ENCODE peak calls at places on chromosomes 5 and 9, in seven cellular contexts. One of them, this sample, is unnamed.
A peak's percentile ranks its signal among the peaks of the same experiment; 100 is the strongest.

GRCh38 chr5:135223891-135224625 is 175.0 kb downstream of the MACROH2A1 start:
- DNase-seq in pancreas: no peak
- DNase-seq in neuronal stem cell: no peak
- DNase-seq in lower leg skin: peak; percentile 39
- DNase-seq in right atrium auricular region: peak; percentile 53
- DNase-seq in mucosa of descending colon: no peak
- DNase-seq in GM23338: no peak
- DNase-seq in this sample: no peak

GRCh38 chr9:122125891-122126331 is 32.8 kb upstream of the TTLL11 start:
- DNase-seq in right atrium auricular region: no peak
- DNase-seq in lower leg skin: no peak
- DNase-seq in neuronal stem cell: no peak
- DNase-seq in GM23338: no peak
- DNase-seq in pancreas: no peak
- DNase-seq in mucosa of descending colon: no peak
- DNase-seq in this sample: no peak

GRCh38 chr9:89507626-89508025 is 9.7 kb upstream of the SEMA4D start:
- DNase-seq in mucosa of descending colon: no peak
- DNase-seq in right atrium auricular region: no peak
- DNase-seq in pancreas: no peak
- DNase-seq in GM23338: no peak
- DNase-seq in lower leg skin: peak; percentile 18
- DNase-seq in neuronal stem cell: no peak
- DNase-seq in this sample: no peak

GRCh38 chr9:38087934-38088925 is 19.2 kb upstream of the SHB start:
- DNase-seq in mucosa of descending colon: peak; percentile 86
- DNase-seq in pancreas: peak; percentile 62
- DNase-seq in GM23338: peak; percentile 72
- DNase-seq in right atrium auricular region: peak; percentile 77
- DNase-seq in neuronal stem cell: peak; percentile 63
- DNase-seq in lower leg skin: peak; percentile 96
- DNase-seq in this sample: peak; percentile 84

GRCh38 chr9:108565651-108566378 is 290.0 kb downstream of the ACTL7B start:
- DNase-seq in GM23338: peak; percentile 94
- DNase-seq in lower leg skin: no peak
- DNase-seq in right atrium auricular region: no peak
- DNase-seq in pancreas: peak; percentile 44
- DNase-seq in mucosa of descending colon: peak; percentile 80
- DNase-seq in neuronal stem cell: peak; percentile 75
- DNase-seq in this sample: no peak

GRCh38 chr5:103005276-103005675 is 114.7 kb downstream of the GIN1 start:
- DNase-seq in right atrium auricular region: no peak
- DNase-seq in neuronal stem cell: no peak
- DNase-seq in mucosa of descending colon: no peak
- DNase-seq in GM23338: no peak
- DNase-seq in lower leg skin: no peak
- DNase-seq in pancreas: no peak
- DNase-seq in this sample: no peak

GRCh38 chr5:147874910-147875367 is 3.6 kb upstream of the SCGB3A2 start:
- DNase-seq in lower leg skin: no peak
- DNase-seq in pancreas: no peak
- DNase-seq in neuronal stem cell: no peak
- DNase-seq in mucosa of descending colon: no peak
- DNase-seq in GM23338: peak; percentile 90
- DNase-seq in right atrium auricular region: no peak
- DNase-seq in this sample: no peak

GRCh38 chr9:36960575-36960955 is 73.5 kb downstream of the PAX5 start:
- DNase-seq in GM23338: no peak
- DNase-seq in pancreas: no peak
- DNase-seq in neuronal stem cell: no peak
- DNase-seq in lower leg skin: peak; percentile 37
- DNase-seq in right atrium auricular region: no peak
- DNase-seq in mucosa of descending colon: no peak
- DNase-seq in this sample: no peak

GRCh38 chr5:33857037-33857436 is 34.8 kb downstream of the ADAMTS12 start:
- DNase-seq in pancreas: no peak
- DNase-seq in neuronal stem cell: no peak
- DNase-seq in right atrium auricular region: no peak
- DNase-seq in mucosa of descending colon: no peak
- DNase-seq in GM23338: no peak
- DNase-seq in lower leg skin: no peak
- DNase-seq in this sample: no peak

GRCh38 chr5:66519626-66520025 is 76.6 kb upstream of the MAST4 start:
- DNase-seq in lower leg skin: no peak
- DNase-seq in neuronal stem cell: no peak
- DNase-seq in right atrium auricular region: no peak
- DNase-seq in GM23338: no peak
- DNase-seq in mucosa of descending colon: no peak
- DNase-seq in pancreas: no peak
- DNase-seq in this sample: no peak

GRCh38 chr5:1737790-1738405 is 61.7 kb downstream of the MRPL36 start:
- DNase-seq in lower leg skin: peak; percentile 40
- DNase-seq in mucosa of descending colon: peak; percentile 49
- DNase-seq in right atrium auricular region: peak; percentile 11
- DNase-seq in GM23338: peak; percentile 63
- DNase-seq in pancreas: no peak
- DNase-seq in neuronal stem cell: no peak
- DNase-seq in this sample: no peak

GRCh38 chr9:70594546-70594945 is 180.1 kb upstream of the KLF9 start:
- DNase-seq in mucosa of descending colon: no peak
- DNase-seq in lower leg skin: no peak
- DNase-seq in neuronal stem cell: no peak
- DNase-seq in right atrium auricular region: no peak
- DNase-seq in pancreas: no peak
- DNase-seq in GM23338: no peak
- DNase-seq in this sample: no peak

GRCh38 chr9:68967800-68968199 is 46.1 kb downstream of the PRKACG start:
- DNase-seq in lower leg skin: no peak
- DNase-seq in pancreas: no peak
- DNase-seq in neuronal stem cell: no peak
- DNase-seq in mucosa of descending colon: no peak
- DNase-seq in GM23338: no peak
- DNase-seq in right atrium auricular region: no peak
- DNase-seq in this sample: no peak

GRCh38 chr5:134794819-134795218 is 36.2 kb downstream of the DDX46 start:
- DNase-seq in pancreas: no peak
- DNase-seq in right atrium auricular region: no peak
- DNase-seq in neuronal stem cell: no peak
- DNase-seq in lower leg skin: no peak
- DNase-seq in mucosa of descending colon: no peak
- DNase-seq in GM23338: no peak
- DNase-seq in this sample: no peak

GRCh38 chr5:133838286-133838685 is 130.1 kb downstream of the C5orf15 start:
- DNase-seq in pancreas: no peak
- DNase-seq in GM23338: no peak
- DNase-seq in mucosa of descending colon: no peak
- DNase-seq in lower leg skin: peak; percentile 57
- DNase-seq in neuronal stem cell: no peak
- DNase-seq in right atrium auricular region: no peak
- DNase-seq in this sample: no peak

GRCh38 chr5:69252437-69252836 is 17.8 kb downstream of the CDK7 start:
- DNase-seq in pancreas: no peak
- DNase-seq in lower leg skin: no peak
- DNase-seq in right atrium auricular region: no peak
- DNase-seq in neuronal stem cell: no peak
- DNase-seq in mucosa of descending colon: no peak
- DNase-seq in GM23338: no peak
- DNase-seq in this sample: no peak

GRCh38 chr9:98986866-98987653 is 43.4 kb downstream of the COL15A1 start:
- DNase-seq in lower leg skin: peak; percentile 57
- DNase-seq in right atrium auricular region: peak; percentile 64
- DNase-seq in GM23338: no peak
- DNase-seq in pancreas: no peak
- DNase-seq in mucosa of descending colon: no peak
- DNase-seq in neuronal stem cell: no peak
- DNase-seq in this sample: no peak

GRCh38 chr5:91164424-91164823 is 218.7 kb downstream of the ARRDC3 start:
- DNase-seq in pancreas: no peak
- DNase-seq in GM23338: no peak
- DNase-seq in neuronal stem cell: no peak
- DNase-seq in mucosa of descending colon: no peak
- DNase-seq in right atrium auricular region: no peak
- DNase-seq in lower leg skin: no peak
- DNase-seq in this sample: no peak

GRCh38 chr5:157271740-157272271 is 5.9 kb downstream of the CYFIP2 start:
- DNase-seq in GM23338: no peak
- DNase-seq in pancreas: no peak
- DNase-seq in neuronal stem cell: no peak
- DNase-seq in lower leg skin: no peak
- DNase-seq in mucosa of descending colon: peak; percentile 55
- DNase-seq in right atrium auricular region: no peak
- DNase-seq in this sample: peak; percentile 64

GRCh38 chr5:12985142-12985541 is 959.3 kb downstream of the DNAH5 start:
- DNase-seq in GM23338: no peak
- DNase-seq in neuronal stem cell: no peak
- DNase-seq in lower leg skin: no peak
- DNase-seq in right atrium auricular region: no peak
- DNase-seq in pancreas: no peak
- DNase-seq in mucosa of descending colon: no peak
- DNase-seq in this sample: no peak

GRCh38 chr5:19837536-19838179 is 150.3 kb downstream of the CDH18 start:
- DNase-seq in lower leg skin: no peak
- DNase-seq in right atrium auricular region: no peak
- DNase-seq in neuronal stem cell: no peak
- DNase-seq in pancreas: no peak
- DNase-seq in GM23338: no peak
- DNase-seq in mucosa of descending colon: no peak
- DNase-seq in this sample: no peak

GRCh38 chr9:88106492-88106891 is 31.8 kb downstream of the SPATA31C2 start:
- DNase-seq in pancreas: peak; percentile 29
- DNase-seq in mucosa of descending colon: peak; percentile 77
- DNase-seq in lower leg skin: no peak
- DNase-seq in neuronal stem cell: no peak
- DNase-seq in right atrium auricular region: no peak
- DNase-seq in GM23338: peak; percentile 53
- DNase-seq in this sample: no peak

GRCh38 chr9:715310-715709 is 126.2 kb upstream of the DMRT1 start:
- DNase-seq in lower leg skin: no peak
- DNase-seq in mucosa of descending colon: no peak
- DNase-seq in GM23338: no peak
- DNase-seq in right atrium auricular region: no peak
- DNase-seq in pancreas: no peak
- DNase-seq in neuronal stem cell: no peak
- DNase-seq in this sample: no peak

GRCh38 chr9:126470251-126470993 is 143.3 kb upstream of the LMX1B start:
- DNase-seq in pancreas: no peak
- DNase-seq in neuronal stem cell: no peak
- DNase-seq in GM23338: no peak
- DNase-seq in lower leg skin: no peak
- DNase-seq in mucosa of descending colon: no peak
- DNase-seq in right atrium auricular region: no peak
- DNase-seq in this sample: no peak

DNA sequence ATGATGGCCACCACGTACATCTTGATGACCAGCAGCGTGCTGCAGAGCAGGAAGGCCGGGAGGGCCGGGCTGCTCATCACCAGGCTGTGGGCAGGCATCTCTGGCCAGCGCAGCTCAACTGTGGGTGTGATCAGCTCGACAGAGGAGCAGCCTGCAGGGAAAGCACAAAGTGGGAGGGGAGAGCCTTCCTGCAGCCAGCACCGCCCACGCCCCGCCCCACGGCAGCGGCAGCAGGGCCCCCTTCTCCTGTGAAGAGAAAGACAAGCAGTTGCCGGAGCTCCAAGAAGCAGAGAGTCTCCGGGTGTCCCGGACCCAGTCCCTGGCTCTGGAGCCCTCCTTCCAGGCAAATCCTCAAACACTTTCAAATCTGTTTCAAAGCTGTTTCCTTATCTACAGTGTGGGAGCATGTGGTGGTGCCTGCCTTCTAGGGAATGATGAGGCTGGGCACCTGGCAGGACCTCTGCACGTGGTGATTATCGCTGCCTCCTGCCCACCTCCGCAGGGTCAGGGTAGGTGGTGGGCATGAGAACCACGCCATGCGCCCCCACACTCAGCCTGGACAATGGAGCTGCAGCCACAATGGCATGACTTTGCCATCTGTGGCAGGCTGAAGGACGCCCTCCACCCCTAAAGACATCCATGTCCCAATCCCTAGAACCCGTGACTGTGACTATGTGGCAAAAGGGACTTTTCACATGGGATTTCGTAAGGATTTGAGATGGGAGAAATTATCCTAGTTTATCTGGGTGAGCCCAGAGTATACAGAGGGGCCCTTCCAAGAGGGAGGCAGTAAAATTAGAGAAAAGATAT is at the start of gene PTGES:
- DNase-seq in pancreas: peak; percentile 42
- DNase-seq in neuronal stem cell: peak; percentile 58
- DNase-seq in right atrium auricular region: peak; percentile 83
- DNase-seq in GM23338: peak; percentile 61
- DNase-seq in lower leg skin: peak; percentile 96
- DNase-seq in mucosa of descending colon: peak; percentile 70
- DNase-seq in this sample: peak; percentile 49
- H3K4me3 ChIP-seq in pancreas: peak within 1 kb of the TSS; percentile 7
- H3K4me3 ChIP-seq in neuronal stem cell: peak within 1 kb of the TSS; percentile 41
- H3K4me3 ChIP-seq in right atrium auricular region: peak within 1 kb of the TSS; percentile 40
- H3K4me3 ChIP-seq in GM23338: peak within 1 kb of the TSS; percentile 26
- H3K4me3 ChIP-seq in lower leg skin: peak within 1 kb of the TSS; percentile 24
- H3K4me3 ChIP-seq in mucosa of descending colon: no peak within 1 kb of the TSS
- H3K4me3 ChIP-seq in this sample: no peak within 1 kb of the TSS

DNA sequence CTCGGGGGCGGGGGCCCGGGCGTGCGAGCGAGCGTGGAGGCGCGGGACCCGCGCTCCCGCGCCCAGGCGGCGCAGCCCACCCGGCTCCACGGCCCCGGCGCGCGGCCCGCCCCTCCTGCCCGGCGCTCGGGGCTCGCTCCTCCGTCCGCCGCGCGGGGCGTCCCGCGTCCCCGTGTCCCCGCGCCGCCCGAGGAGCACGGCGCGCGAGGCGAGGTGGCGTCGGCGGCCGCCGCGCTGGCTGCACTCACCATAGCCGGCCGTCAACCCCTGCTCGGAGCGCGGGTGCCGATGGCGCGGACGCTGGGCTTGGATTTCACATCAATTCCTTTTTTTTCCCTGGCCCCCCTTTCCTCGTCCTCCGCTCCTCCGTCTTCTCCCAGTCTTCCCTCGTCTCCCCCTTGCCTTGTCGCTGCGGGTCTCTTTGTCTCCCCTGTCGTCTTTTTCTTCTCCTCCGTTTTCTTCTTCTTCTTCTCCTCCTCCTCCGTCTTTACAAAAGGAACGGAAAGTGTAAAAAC is 493 bp downstream of the PTCH1 start:
- DNase-seq in GM23338: peak; percentile 55
- DNase-seq in neuronal stem cell: no peak
- DNase-seq in lower leg skin: no peak
- DNase-seq in pancreas: no peak
- DNase-seq in mucosa of descending colon: no peak
- DNase-seq in right atrium auricular region: no peak
- DNase-seq in this sample: no peak
- H3K4me3 ChIP-seq in GM23338: peak overlapping the region; percentile 87
- H3K4me3 ChIP-seq in neuronal stem cell: peak overlapping the region; percentile 83
- H3K4me3 ChIP-seq in lower leg skin: peak overlapping the region; percentile 35
- H3K4me3 ChIP-seq in pancreas: peak overlapping the region; percentile 52
- H3K4me3 ChIP-seq in mucosa of descending colon: peak overlapping the region; percentile 24
- H3K4me3 ChIP-seq in right atrium auricular region: peak overlapping the region; percentile 62
- H3K4me3 ChIP-seq in this sample: peak overlapping the region; percentile 48

GRCh38 chr9:16705121-16705604 is 165.3 kb downstream of the BNC2 start:
- DNase-seq in GM23338: peak; percentile 88
- DNase-seq in pancreas: peak; percentile 47
- DNase-seq in neuronal stem cell: peak; percentile 67
- DNase-seq in lower leg skin: peak; percentile 93
- DNase-seq in right atrium auricular region: peak; percentile 98
- DNase-seq in mucosa of descending colon: peak; percentile 41
- DNase-seq in this sample: peak; percentile 55
- H3K4me3 ChIP-seq in GM23338: peak overlapping the region; percentile 36
- H3K4me3 ChIP-seq in pancreas: no peak overlapping the region
- H3K4me3 ChIP-seq in neuronal stem cell: no peak overlapping the region
- H3K4me3 ChIP-seq in lower leg skin: no peak overlapping the region
- H3K4me3 ChIP-seq in right atrium auricular region: peak overlapping the region; percentile 37
- H3K4me3 ChIP-seq in mucosa of descending colon: no peak overlapping the region
- H3K4me3 ChIP-seq in this sample: no peak overlapping the region

GRCh38 chr5:150758210-150758533 is 645 bp downstream of the DCTN4 start:
- DNase-seq in GM23338: no peak
- DNase-seq in right atrium auricular region: no peak
- DNase-seq in lower leg skin: no peak
- DNase-seq in mucosa of descending colon: no peak
- DNase-seq in pancreas: no peak
- DNase-seq in neuronal stem cell: no peak
- DNase-seq in this sample: no peak
- H3K4me3 ChIP-seq in GM23338: peak overlapping the region; percentile 72
- H3K4me3 ChIP-seq in right atrium auricular region: peak overlapping the region; percentile 58
- H3K4me3 ChIP-seq in lower leg skin: peak overlapping the region; percentile 36
- H3K4me3 ChIP-seq in mucosa of descending colon: peak overlapping the region; percentile 38
- H3K4me3 ChIP-seq in pancreas: peak overlapping the region; percentile 60
- H3K4me3 ChIP-seq in neuronal stem cell: peak overlapping the region; percentile 83
- H3K4me3 ChIP-seq in this sample: peak overlapping the region; percentile 77